ENCODE peak calls at places on chromosomes 4 and X, in six cellular contexts. One of them, this sample, is unnamed.
A peak's percentile ranks its signal among the peaks of the same experiment; 100 is the strongest.

GRCh38 chr4:100076753-100077152 is 113.5 kb downstream of the DDIT4L start:
- DNase-seq in esophagus squamous epithelium: no peak
- DNase-seq in A549: no peak
- DNase-seq in transverse colon: no peak
- DNase-seq in uterus: no peak
- DNase-seq in tibial nerve: no peak
- DNase-seq in this sample: no peak

GRCh38 chrX:40170830-40171512 is 73.2 kb upstream of the BCOR start:
- DNase-seq in uterus: peak; percentile 27
- DNase-seq in transverse colon: no peak
- DNase-seq in A549: no peak
- DNase-seq in esophagus squamous epithelium: no peak
- DNase-seq in tibial nerve: no peak
- DNase-seq in this sample: no peak

GRCh38 chr4:17812801-17813200 is 2.0 kb downstream of the NCAPG start:
- DNase-seq in A549: no peak
- DNase-seq in uterus: no peak
- DNase-seq in tibial nerve: no peak
- DNase-seq in transverse colon: no peak
- DNase-seq in esophagus squamous epithelium: no peak
- DNase-seq in this sample: no peak

GRCh38 chrX:38220024-38220935 is at the start of gene SRPX:
- DNase-seq in A549: peak; percentile 21
- DNase-seq in uterus: peak; percentile 15
- DNase-seq in tibial nerve: no peak
- DNase-seq in transverse colon: peak; percentile 27
- DNase-seq in esophagus squamous epithelium: no peak
- DNase-seq in this sample: no peak

GRCh38 chr4:124095596-124095995 is 616.9 kb downstream of the ANKRD50 start:
- DNase-seq in esophagus squamous epithelium: no peak
- DNase-seq in transverse colon: no peak
- DNase-seq in uterus: no peak
- DNase-seq in tibial nerve: no peak
- DNase-seq in A549: no peak
- DNase-seq in this sample: no peak

GRCh38 chrX:129015381-129015780 is 507.9 kb downstream of the SMARCA1 start:
- DNase-seq in uterus: no peak
- DNase-seq in tibial nerve: no peak
- DNase-seq in esophagus squamous epithelium: no peak
- DNase-seq in A549: no peak
- DNase-seq in transverse colon: no peak
- DNase-seq in this sample: no peak

GRCh38 chr4:23423540-23423939 is 466.3 kb downstream of the PPARGC1A start:
- DNase-seq in transverse colon: no peak
- DNase-seq in tibial nerve: no peak
- DNase-seq in A549: no peak
- DNase-seq in esophagus squamous epithelium: no peak
- DNase-seq in uterus: no peak
- DNase-seq in this sample: no peak

GRCh38 chrX:114782925-114783324 is 199.0 kb downstream of the HTR2C start:
- DNase-seq in A549: no peak
- DNase-seq in transverse colon: no peak
- DNase-seq in uterus: no peak
- DNase-seq in esophagus squamous epithelium: no peak
- DNase-seq in tibial nerve: no peak
- DNase-seq in this sample: no peak

GRCh38 chr4:38943355-38943754 is 75.7 kb downstream of the FAM114A1 start:
- DNase-seq in uterus: peak; percentile 28
- DNase-seq in esophagus squamous epithelium: no peak
- DNase-seq in tibial nerve: no peak
- DNase-seq in A549: no peak
- DNase-seq in transverse colon: peak; percentile 71
- DNase-seq in this sample: no peak

GRCh38 chrX:112642349-112642748 is 37.4 kb downstream of the LHFPL1 start:
- DNase-seq in tibial nerve: no peak
- DNase-seq in A549: peak; percentile 12
- DNase-seq in esophagus squamous epithelium: no peak
- DNase-seq in transverse colon: peak; percentile 9
- DNase-seq in uterus: no peak
- DNase-seq in this sample: peak; percentile 24

GRCh38 chr4:186979966-186980745 is 256.5 kb upstream of the FAT1 start:
- DNase-seq in uterus: no peak
- DNase-seq in tibial nerve: no peak
- DNase-seq in transverse colon: no peak
- DNase-seq in A549: no peak
- DNase-seq in esophagus squamous epithelium: no peak
- DNase-seq in this sample: no peak

GRCh38 chr4:93670434-93670833 is 158.1 kb upstream of the ATOH1 start:
- DNase-seq in esophagus squamous epithelium: no peak
- DNase-seq in transverse colon: no peak
- DNase-seq in A549: no peak
- DNase-seq in uterus: no peak
- DNase-seq in tibial nerve: no peak
- DNase-seq in this sample: no peak

GRCh38 chrX:143580266-143580665 is 55.6 kb downstream of the SLITRK4 start:
- DNase-seq in esophagus squamous epithelium: no peak
- DNase-seq in tibial nerve: no peak
- DNase-seq in uterus: no peak
- DNase-seq in A549: no peak
- DNase-seq in transverse colon: no peak
- DNase-seq in this sample: no peak

GRCh38 chrX:16160729-16161128 is 6.6 kb upstream of the MAGEB17 start:
- DNase-seq in tibial nerve: no peak
- DNase-seq in transverse colon: no peak
- DNase-seq in uterus: no peak
- DNase-seq in esophagus squamous epithelium: no peak
- DNase-seq in A549: peak; percentile 38
- DNase-seq in this sample: no peak

GRCh38 chr4:185096032-185096653 is 46.9 kb upstream of the SLC25A4 start:
- DNase-seq in tibial nerve: no peak
- DNase-seq in A549: peak; percentile 11
- DNase-seq in uterus: peak; percentile 40
- DNase-seq in transverse colon: peak; percentile 25
- DNase-seq in esophagus squamous epithelium: no peak
- DNase-seq in this sample: no peak

GRCh38 chr4:89021678-89022077 is 35.3 kb downstream of the FAM13A start:
- DNase-seq in transverse colon: no peak
- DNase-seq in uterus: no peak
- DNase-seq in tibial nerve: no peak
- DNase-seq in A549: no peak
- DNase-seq in esophagus squamous epithelium: no peak
- DNase-seq in this sample: no peak

GRCh38 chr4:95317124-95317820 is 231.5 kb downstream of the UNC5C start:
- DNase-seq in esophagus squamous epithelium: no peak
- DNase-seq in A549: no peak
- DNase-seq in uterus: no peak
- DNase-seq in transverse colon: no peak
- DNase-seq in tibial nerve: no peak
- DNase-seq in this sample: no peak

GRCh38 chrX:134803551-134804183 is 145.4 kb upstream of the PLAC1 start:
- DNase-seq in esophagus squamous epithelium: no peak
- DNase-seq in tibial nerve: no peak
- DNase-seq in uterus: no peak
- DNase-seq in A549: no peak
- DNase-seq in transverse colon: no peak
- DNase-seq in this sample: no peak

GRCh38 chrX:134810211-134810610 is 151.9 kb upstream of the PLAC1 start:
- DNase-seq in tibial nerve: no peak
- DNase-seq in A549: no peak
- DNase-seq in esophagus squamous epithelium: no peak
- DNase-seq in uterus: no peak
- DNase-seq in transverse colon: no peak
- DNase-seq in this sample: no peak

GRCh38 chrX:134804779-134805178 is 146.5 kb upstream of the PLAC1 start:
- DNase-seq in tibial nerve: no peak
- DNase-seq in esophagus squamous epithelium: no peak
- DNase-seq in A549: no peak
- DNase-seq in uterus: no peak
- DNase-seq in transverse colon: no peak
- DNase-seq in this sample: no peak

GRCh38 chrX:134806707-134807038 is 148.4 kb upstream of the PLAC1 start:
- DNase-seq in A549: no peak
- DNase-seq in tibial nerve: no peak
- DNase-seq in uterus: no peak
- DNase-seq in esophagus squamous epithelium: no peak
- DNase-seq in transverse colon: no peak
- DNase-seq in this sample: no peak

DNA sequence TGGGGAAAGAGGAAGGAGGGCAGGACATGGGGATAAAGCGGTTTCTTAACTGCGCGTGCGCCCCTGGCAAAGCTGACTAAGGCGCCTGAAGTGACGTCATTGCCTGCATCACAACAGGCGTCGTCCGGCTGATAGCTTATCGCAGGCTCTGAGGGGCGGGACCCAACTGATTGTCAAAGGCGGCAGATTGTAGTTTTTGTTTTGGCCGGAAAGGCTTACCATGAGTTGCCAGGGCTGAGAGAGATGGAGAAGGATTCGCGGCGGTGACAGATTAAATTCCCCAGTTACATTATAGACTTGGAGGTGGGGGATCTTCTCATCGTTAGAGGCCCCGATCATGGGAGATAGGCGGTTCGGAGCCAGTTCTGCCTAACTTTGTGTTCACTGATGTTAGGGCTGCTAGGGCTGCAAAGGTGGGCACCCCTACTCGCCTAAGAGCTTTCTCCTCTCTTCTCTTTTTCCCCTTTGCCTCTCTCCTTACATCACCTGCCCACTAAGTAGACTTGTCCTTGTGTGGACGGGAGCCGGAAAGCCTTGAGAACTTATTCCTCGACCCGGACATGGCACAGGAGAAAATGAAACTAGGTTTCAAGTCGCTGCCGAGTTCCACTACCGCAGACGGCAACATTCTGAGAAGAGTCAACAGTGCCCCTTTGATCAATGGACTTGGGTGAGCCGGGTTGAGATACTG is 148.9 kb upstream of the PLAC1 start:
- DNase-seq in esophagus squamous epithelium: peak; percentile 45
- DNase-seq in uterus: peak; percentile 93
- DNase-seq in tibial nerve: peak; percentile 76
- DNase-seq in A549: peak; percentile 77
- DNase-seq in transverse colon: peak; percentile 92
- DNase-seq in this sample: peak; percentile 96
- TF ChIP-seq POLR2A in esophagus squamous epithelium: no peak
- TF ChIP-seq POLR2A in uterus: peak; percentile 53
- TF ChIP-seq POLR2A in tibial nerve: no peak
- TF ChIP-seq POLR2A in A549: peak; percentile 28
- TF ChIP-seq POLR2A in transverse colon: peak; percentile 53
- TF ChIP-seq POLR2A in this sample: no peak

GRCh38 chr4:3071811-3072210 is 2.5 kb downstream of the HTT-AS start:
- DNase-seq in uterus: no peak
- DNase-seq in A549: no peak
- DNase-seq in esophagus squamous epithelium: no peak
- DNase-seq in transverse colon: no peak
- DNase-seq in tibial nerve: no peak
- DNase-seq in this sample: no peak

GRCh38 chr4:3075652-3075981 is 1.1 kb downstream of the HTT start:
- DNase-seq in tibial nerve: no peak
- DNase-seq in transverse colon: no peak
- DNase-seq in esophagus squamous epithelium: no peak
- DNase-seq in A549: no peak
- DNase-seq in uterus: no peak
- DNase-seq in this sample: no peak

GRCh38 chr4:3074078-3074845 is at the start of the genes HTT and HTT-AS:
- DNase-seq in esophagus squamous epithelium: peak; percentile 91
- DNase-seq in uterus: peak; percentile 98
- DNase-seq in transverse colon: peak; percentile 99
- DNase-seq in A549: peak; percentile 72
- DNase-seq in tibial nerve: peak; percentile 96
- DNase-seq in this sample: peak; percentile 94

GRCh38 chr4:3074846-3075651 is 568 bp downstream of the HTT start:
- DNase-seq in esophagus squamous epithelium: no peak
- DNase-seq in transverse colon: peak; percentile 64
- DNase-seq in A549: peak; percentile 37
- DNase-seq in uterus: peak; percentile 54
- DNase-seq in tibial nerve: no peak
- DNase-seq in this sample: peak; percentile 86

DNA sequence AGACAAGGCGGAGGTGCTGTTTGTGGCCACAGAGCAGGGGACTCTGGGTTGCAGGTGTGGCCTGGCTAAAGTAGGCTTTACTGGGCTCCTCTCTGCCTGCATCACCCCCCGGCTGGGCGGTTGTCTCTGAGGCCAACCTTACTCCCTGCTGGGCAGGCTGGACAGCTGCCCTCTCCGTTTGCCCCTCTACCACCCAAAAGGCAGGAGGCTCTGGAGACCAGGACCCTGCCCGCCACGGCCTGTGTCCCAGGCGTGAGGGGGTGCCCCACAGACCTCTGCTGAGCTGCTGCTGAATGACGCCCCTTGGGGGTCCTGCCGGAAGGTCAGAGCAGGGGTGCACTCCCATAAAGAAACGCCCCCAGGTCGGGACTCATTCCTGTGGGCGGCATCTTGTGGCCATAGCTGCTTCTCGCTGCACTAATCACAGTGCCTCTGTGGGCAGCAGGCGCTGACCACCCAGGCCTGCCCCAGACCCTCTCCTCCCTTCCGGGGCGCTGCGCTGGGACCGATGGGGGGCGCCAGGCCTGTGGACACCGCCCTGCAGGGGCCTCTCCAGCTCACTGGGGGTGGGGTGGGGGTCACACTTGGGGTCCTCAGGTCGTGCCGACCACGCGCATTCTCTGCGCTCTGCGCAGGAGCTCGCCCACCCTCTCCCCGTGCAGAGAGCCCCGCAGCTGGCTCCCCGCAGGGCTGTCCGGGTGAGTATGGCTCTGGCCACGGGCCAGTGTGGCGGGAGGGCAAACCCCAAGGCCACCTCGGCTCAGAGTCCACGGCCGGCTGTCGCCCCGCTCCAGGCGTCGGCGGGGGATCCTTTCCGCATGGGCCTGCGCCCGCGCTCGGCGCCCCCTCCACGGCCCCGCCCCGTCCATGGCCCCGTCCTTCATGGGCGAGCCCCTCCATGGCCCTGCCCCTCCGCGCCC is 920 bp downstream of the HTT-AS start:
- DNase-seq in A549: no peak
- DNase-seq in transverse colon: no peak
- DNase-seq in uterus: no peak
- DNase-seq in tibial nerve: no peak
- DNase-seq in esophagus squamous epithelium: no peak
- DNase-seq in this sample: peak; percentile 86
- TF ChIP-seq CTCF in A549: no peak
- TF ChIP-seq CTCF in transverse colon: no peak
- TF ChIP-seq CTCF in uterus: no peak
- TF ChIP-seq CTCF in tibial nerve: no peak
- TF ChIP-seq CTCF in esophagus squamous epithelium: peak; percentile 13
- TF ChIP-seq CTCF in this sample: no peak

DNA sequence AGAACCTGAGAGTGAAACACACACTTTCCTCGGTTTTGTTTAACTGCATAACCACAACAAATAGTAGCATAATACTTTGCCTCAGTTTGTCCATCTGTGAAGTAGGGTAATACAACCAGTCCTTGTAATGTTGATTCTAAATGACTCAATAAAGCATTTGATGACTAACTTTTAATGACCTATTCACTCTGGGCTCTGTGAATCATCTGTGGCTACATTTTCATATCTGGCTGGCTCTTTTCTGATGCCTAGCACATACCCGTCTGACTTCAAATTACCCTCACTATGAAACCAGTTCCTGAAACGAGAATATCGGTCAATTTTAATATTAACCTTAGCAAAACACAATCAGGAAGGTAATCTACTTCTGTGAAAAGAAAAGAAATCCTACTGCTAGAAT is 151.0 kb downstream of the SH2D1A start:
- DNase-seq in uterus: no peak
- DNase-seq in A549: no peak
- DNase-seq in transverse colon: no peak
- DNase-seq in tibial nerve: no peak
- DNase-seq in esophagus squamous epithelium: no peak
- DNase-seq in this sample: no peak
- TF ChIP-seq POLR2A in uterus: no peak
- TF ChIP-seq POLR2A in A549: no peak
- TF ChIP-seq POLR2A in transverse colon: no peak
- TF ChIP-seq POLR2A in tibial nerve: no peak
- TF ChIP-seq POLR2A in esophagus squamous epithelium: no peak
- TF ChIP-seq POLR2A in this sample: no peak

GRCh38 chr4:4880492-4880891 is 21.0 kb downstream of the MSX1 start:
- DNase-seq in esophagus squamous epithelium: no peak
- DNase-seq in transverse colon: no peak
- DNase-seq in tibial nerve: no peak
- DNase-seq in uterus: no peak
- DNase-seq in A549: no peak
- DNase-seq in this sample: no peak
- TF ChIP-seq CTCF in esophagus squamous epithelium: no peak
- TF ChIP-seq CTCF in transverse colon: no peak
- TF ChIP-seq CTCF in tibial nerve: no peak
- TF ChIP-seq CTCF in uterus: no peak
- TF ChIP-seq CTCF in A549: peak; percentile 38
- TF ChIP-seq CTCF in this sample: no peak

This sample was measured in lower leg skin.